ENCODE peak calls at places on chromosome 7, in seven cellular contexts. G, T, X, W, C, H and S are unnamed samples.
A peak's percentile ranks its signal among the peaks of the same experiment; 100 is the strongest.

GRCh38 chr7:22576941-22577927 is 77.2 kb upstream of the STEAP1B start:
- DNase-seq in T (peak; percentile 94), G (peak; percentile 98), X (no peak), C (peak; percentile 36), W (no peak), H (peak; percentile 32), S (no peak)

GRCh38 chr7:7922684-7923385 is 45.8 kb upstream of the GLCCI1 start:
- DNase-seq in W (no peak), T (no peak), H (no peak), X (no peak), C (no peak), G (no peak), S (no peak)

GRCh38 chr7:109331423-109331822 is 761.7 kb downstream of the DNAJB9 start:
- DNase-seq in X (no peak), W (no peak), C (no peak), H (no peak), T (no peak), G (no peak), S (no peak)

GRCh38 chr7:44914992-44915607 is 29.8 kb upstream of the PURB start:
- DNase-seq in T (no peak), H (no peak), G (no peak), C (no peak), W (no peak), X (no peak), S (no peak)

GRCh38 chr7:33421384-33421783 is 292.0 kb downstream of the BBS9 start:
- DNase-seq in H (no peak), G (peak; percentile 39), T (peak; percentile 19), W (no peak), X (no peak), C (no peak), S (no peak)

GRCh38 chr7:25521236-25521635 is 292.9 kb upstream of the NPVF start:
- DNase-seq in X (no peak), T (no peak), C (no peak), W (no peak), H (no peak), G (no peak), S (no peak)

GRCh38 chr7:139241258-139241657 is 10.2 kb downstream of the UBN2 start:
- DNase-seq in H (no peak), W (no peak), T (no peak), C (no peak), G (no peak), X (no peak), S (no peak)

GRCh38 chr7:54788664-54789063 is 29.7 kb upstream of the SEC61G start:
- DNase-seq in C (no peak), W (no peak), T (peak; percentile 78), H (peak; percentile 26), G (peak; percentile 96), X (no peak), S (no peak)

GRCh38 chr7:88089484-88090050 is 130.3 kb downstream of the SRI start:
- DNase-seq in G (no peak), W (no peak), C (no peak), T (no peak), H (no peak), X (no peak), S (no peak)

GRCh38 chr7:29588900-29589696 is 25.5 kb downstream of the PRR15 start:
- DNase-seq in T (peak; percentile 36), G (peak; percentile 22), W (no peak), C (peak; percentile 10), H (peak; percentile 64), X (peak; percentile 45), S (no peak)

GRCh38 chr7:103859699-103860098 is 129.8 kb downstream of the RELN start:
- DNase-seq in H (no peak), T (no peak), C (no peak), G (peak; percentile 35), X (no peak), W (no peak), S (no peak)

GRCh38 chr7:90677742-90678439 is 81.8 kb downstream of the CDK14 start:
- DNase-seq in X (no peak), C (no peak), W (no peak), T (no peak), G (peak; percentile 34), H (no peak), S (no peak)

GRCh38 chr7:135169141-135169935 is 1.2 kb downstream of the CYREN start:
- DNase-seq in X (no peak), G (peak; percentile 59), C (no peak), H (no peak), W (no peak), T (peak; percentile 26), S (peak; percentile 75)

GRCh38 chr7:104059103-104059502 is 69.6 kb upstream of the RELN start:
- DNase-seq in W (no peak), H (no peak), X (no peak), C (no peak), G (no peak), T (no peak), S (no peak)

GRCh38 chr7:132455306-132455705 is 121.0 kb downstream of the PLXNA4 start:
- DNase-seq in C (no peak), T (no peak), W (no peak), X (no peak), H (no peak), G (no peak), S (no peak)

GRCh38 chr7:142500364-142500763 is 242.5 kb upstream of the PRSS58 start:
- DNase-seq in W (no peak), H (no peak), G (no peak), T (no peak), C (no peak), X (no peak), S (no peak)

GRCh38 chr7:21934824-21935223 is 10.9 kb downstream of the CDCA7L start:
- DNase-seq in X (no peak), G (no peak), T (no peak), C (no peak), H (no peak), W (no peak), S (no peak)

GRCh38 chr7:142431491-142431890 is 173.6 kb upstream of the PRSS58 start:
- DNase-seq in C (no peak), G (no peak), T (no peak), W (no peak), H (no peak), X (no peak), S (no peak)

GRCh38 chr7:40640566-40640965 is 505.8 kb downstream of the SUGCT start:
- DNase-seq in G (peak; percentile 49), W (no peak), H (no peak), C (no peak), T (peak; percentile 37), X (no peak), S (no peak)

GRCh38 chr7:81684513-81685262 is 85.2 kb downstream of the HGF start:
- DNase-seq in T (peak; percentile 96), H (peak; percentile 81), X (peak; percentile 79), C (peak; percentile 90), G (peak; percentile 100), W (peak; percentile 84), S (peak; percentile 82)

GRCh38 chr7:43639858-43640491 is 57.1 kb downstream of the STK17A start:
- DNase-seq in W (no peak), H (peak; percentile 33), G (peak; percentile 75), T (peak; percentile 98), X (peak; percentile 72), C (peak; percentile 54), S (peak; percentile 67)

GRCh38 chr7:55105952-55106351 is 87.1 kb downstream of the EGFR start:
- DNase-seq in H (no peak), G (no peak), C (no peak), X (no peak), W (no peak), T (no peak), S (no peak)

GRCh38 chr7:94289071-94289470 is 105.6 kb upstream of the COL1A2 start:
- DNase-seq in C (peak; percentile 61), W (peak; percentile 50), G (peak; percentile 91), X (peak; percentile 56), H (peak; percentile 87), T (peak; percentile 87), S (no peak)

GRCh38 chr7:151045967-151046366 is 2.4 kb upstream of the ASIC3 start:
- DNase-seq in T (no peak), C (no peak), W (no peak), G (no peak), X (no peak), H (no peak), S (no peak)

GRCh38 chr7:121689749-121690148 is 183.2 kb upstream of the PTPRZ1 start:
- DNase-seq in H (no peak), C (no peak), G (no peak), W (no peak), X (no peak), T (no peak), S (no peak)

GRCh38 chr7:121244120-121244865 is 84.5 kb upstream of the WNT16 start:
- DNase-seq in C (peak; percentile 6), X (no peak), T (no peak), H (no peak), W (no peak), G (no peak), S (no peak)

GRCh38 chr7:110534241-110534931 is 556.5 kb upstream of the LRRN3 start:
- DNase-seq in X (no peak), T (no peak), H (peak; percentile 60), G (peak; percentile 71), W (no peak), C (no peak), S (no peak)

GRCh38 chr7:50791921-50792341 is 9.2 kb upstream of the GRB10 start:
- DNase-seq in T (peak; percentile 66), G (peak; percentile 38), C (no peak), H (no peak), W (no peak), X (no peak), S (no peak)
- H3K27ac ChIP-seq in T (peak overlapping the region; percentile 77), G (peak overlapping the region; percentile 60), C (peak overlapping the region; percentile 88), H (peak overlapping the region; percentile 56), W (no peak overlapping the region), X (peak overlapping the region; percentile 85), S (peak overlapping the region; percentile 83)

DNA sequence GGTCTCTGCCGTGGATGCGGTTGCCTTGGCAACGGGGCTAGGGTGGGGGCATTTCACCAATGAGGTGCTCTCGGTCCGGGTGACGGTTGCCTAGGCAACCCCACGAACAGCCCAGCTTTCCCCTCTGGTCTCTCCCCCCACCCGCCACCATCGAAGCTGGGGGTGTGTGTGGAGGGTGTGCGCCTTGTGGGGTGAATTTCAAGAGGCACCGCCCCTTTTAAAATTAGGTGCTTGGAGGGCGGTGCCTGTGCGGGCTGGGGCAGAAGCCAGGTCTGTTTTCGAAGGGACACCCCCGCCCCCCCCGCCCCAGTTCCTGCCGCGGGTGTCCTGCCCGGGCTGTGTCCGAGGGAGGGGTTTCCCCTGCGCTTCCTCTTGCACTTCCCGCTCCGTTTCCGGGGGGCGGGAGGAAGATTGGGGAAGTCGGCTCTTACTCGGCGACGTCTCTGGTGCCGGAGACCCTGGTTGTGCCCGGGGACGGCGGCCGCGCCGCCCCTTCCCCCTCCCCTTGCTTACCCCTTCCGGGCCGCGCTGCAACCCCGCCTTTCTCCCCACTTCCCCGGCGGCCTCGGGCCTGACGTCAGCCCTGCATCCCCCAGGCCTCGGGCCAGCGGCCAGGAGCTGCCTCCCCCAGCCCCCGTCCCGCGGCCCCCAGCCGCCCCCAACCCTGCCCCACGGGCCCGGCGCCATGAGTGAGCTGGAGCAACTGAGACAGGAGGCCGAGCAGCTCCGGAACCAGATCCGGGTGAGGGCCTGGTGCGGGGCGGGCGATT is 2.2 kb downstream of the GNB2 start:
- DNase-seq in H (peak; percentile 91), C (peak; percentile 88), G (peak; percentile 59), X (peak; percentile 80), T (peak; percentile 59), W (peak; percentile 78), S (peak; percentile 88)
- TF ChIP-seq POLR2A in H (no peak), C (peak; percentile 25), G (no peak), X (no peak), T (peak; percentile 37), W (peak; percentile 44), S (peak; percentile 40)

GRCh38 chr7:36910401-36910800 is 186.1 kb upstream of the AOAH start:
- DNase-seq in H (no peak), X (no peak), T (no peak), C (no peak), G (no peak), W (no peak), S (no peak)
- H3K4me1 ChIP-seq in H (no peaks in the 10 kb centered on the region), X (no peaks in the 10 kb centered on the region), T (no peaks in the 10 kb centered on the region), C (no peaks in the 10 kb centered on the region), G (no peaks in the 10 kb centered on the region), W (no peaks in the 10 kb centered on the region), S (peaks cover 22% of the 10 kb centered on the region)

GRCh38 chr7:74031403-74032190 is 3.6 kb downstream of the ELN start:
- DNase-seq in X (no peak), T (no peak), H (no peak), G (no peak), C (no peak), W (no peak), S (no peak)
- H3K27ac ChIP-seq in X (peak overlapping the region; percentile 79), T (no peak overlapping the region), H (peak overlapping the region; percentile 1), G (no peak overlapping the region), C (peak overlapping the region; percentile 83), W (peak overlapping the region; percentile 91), S (no peak overlapping the region)